ENCODE peak calls at places on chromosomes 12 and 14, in seven cellular contexts. One of them, this sample, is unnamed.

GRCh38 chr12:56766535-56766934 is 3.4 kb downstream of the HSD17B6 start:
- DNase-seq in tibial artery: no peak
- DNase-seq in adrenal gland: no peak
- DNase-seq in cardiac fibroblast: no peak
- DNase-seq in fibroblast of the aortic adventitia: no peak
- DNase-seq in bronchial epithelial cell: no peak
- DNase-seq in kidney: no peak
- DNase-seq in this sample: no peak

GRCh38 chr12:107223816-107224215 is 130.5 kb upstream of the CRY1 start:
- DNase-seq in bronchial epithelial cell: no peak
- DNase-seq in fibroblast of the aortic adventitia: no peak
- DNase-seq in cardiac fibroblast: no peak
- DNase-seq in tibial artery: no peak
- DNase-seq in adrenal gland: no peak
- DNase-seq in kidney: no peak
- DNase-seq in this sample: no peak

GRCh38 chr12:34393086-34393820 is 371.0 kb downstream of the ALG10 start:
- DNase-seq in adrenal gland: no peak
- DNase-seq in cardiac fibroblast: no peak
- DNase-seq in tibial artery: peak; percentile 46
- DNase-seq in bronchial epithelial cell: no peak
- DNase-seq in fibroblast of the aortic adventitia: no peak
- DNase-seq in kidney: peak; percentile 59
- DNase-seq in this sample: peak; percentile 12

GRCh38 chr14:94176808-94177207 is 2.7 kb downstream of the PPP4R4 start:
- DNase-seq in kidney: no peak
- DNase-seq in tibial artery: no peak
- DNase-seq in bronchial epithelial cell: peak; percentile 96
- DNase-seq in fibroblast of the aortic adventitia: no peak
- DNase-seq in adrenal gland: no peak
- DNase-seq in cardiac fibroblast: no peak
- DNase-seq in this sample: no peak

GRCh38 chr12:131379758-131380157 is 331.1 kb upstream of the SFSWAP start:
- DNase-seq in fibroblast of the aortic adventitia: no peak
- DNase-seq in kidney: no peak
- DNase-seq in tibial artery: no peak
- DNase-seq in cardiac fibroblast: no peak
- DNase-seq in adrenal gland: no peak
- DNase-seq in bronchial epithelial cell: no peak
- DNase-seq in this sample: no peak

GRCh38 chr12:120630139-120630895 is 10.1 kb upstream of the CABP1 start:
- DNase-seq in tibial artery: no peak
- DNase-seq in kidney: no peak
- DNase-seq in bronchial epithelial cell: no peak
- DNase-seq in adrenal gland: no peak
- DNase-seq in fibroblast of the aortic adventitia: no peak
- DNase-seq in cardiac fibroblast: no peak
- DNase-seq in this sample: no peak

GRCh38 chr12:1919284-1919683 is 832 bp upstream of the CACNA2D4 start:
- DNase-seq in fibroblast of the aortic adventitia: no peak
- DNase-seq in adrenal gland: peak; percentile 6
- DNase-seq in bronchial epithelial cell: no peak
- DNase-seq in tibial artery: no peak
- DNase-seq in cardiac fibroblast: no peak
- DNase-seq in kidney: no peak
- DNase-seq in this sample: no peak

GRCh38 chr14:68657300-68658028 is 135.4 kb downstream of the ZFP36L1 start:
- DNase-seq in cardiac fibroblast: no peak
- DNase-seq in adrenal gland: no peak
- DNase-seq in tibial artery: peak; percentile 54
- DNase-seq in fibroblast of the aortic adventitia: no peak
- DNase-seq in kidney: no peak
- DNase-seq in bronchial epithelial cell: no peak
- DNase-seq in this sample: no peak

GRCh38 chr12:96526110-96526509 is 36.7 kb downstream of the CFAP54 start:
- DNase-seq in kidney: no peak
- DNase-seq in cardiac fibroblast: no peak
- DNase-seq in bronchial epithelial cell: no peak
- DNase-seq in fibroblast of the aortic adventitia: no peak
- DNase-seq in adrenal gland: no peak
- DNase-seq in tibial artery: no peak
- DNase-seq in this sample: no peak

GRCh38 chr12:101946233-101946611 is 68.8 kb downstream of the DRAM1 start:
- DNase-seq in kidney: no peak
- DNase-seq in cardiac fibroblast: no peak
- DNase-seq in bronchial epithelial cell: no peak
- DNase-seq in adrenal gland: no peak
- DNase-seq in fibroblast of the aortic adventitia: no peak
- DNase-seq in tibial artery: no peak
- DNase-seq in this sample: no peak

GRCh38 chr14:19878029-19878642 is 3.2 kb downstream of the OR4K2 start:
- DNase-seq in fibroblast of the aortic adventitia: peak; percentile 0
- DNase-seq in tibial artery: no peak
- DNase-seq in cardiac fibroblast: no peak
- DNase-seq in kidney: no peak
- DNase-seq in adrenal gland: no peak
- DNase-seq in bronchial epithelial cell: peak; percentile 2
- DNase-seq in this sample: no peak

GRCh38 chr12:124713436-124714082 is 146.1 kb upstream of the NCOR2 start:
- DNase-seq in fibroblast of the aortic adventitia: peak; percentile 92
- DNase-seq in bronchial epithelial cell: peak; percentile 76
- DNase-seq in kidney: no peak
- DNase-seq in tibial artery: peak; percentile 67
- DNase-seq in adrenal gland: no peak
- DNase-seq in cardiac fibroblast: peak; percentile 91
- DNase-seq in this sample: peak; percentile 44

GRCh38 chr14:64915797-64916196 is 1.5 kb downstream of the CHURC1 start:
- DNase-seq in tibial artery: no peak
- DNase-seq in kidney: no peak
- DNase-seq in bronchial epithelial cell: no peak
- DNase-seq in fibroblast of the aortic adventitia: no peak
- DNase-seq in adrenal gland: no peak
- DNase-seq in cardiac fibroblast: no peak
- DNase-seq in this sample: peak; percentile 35

DNA sequence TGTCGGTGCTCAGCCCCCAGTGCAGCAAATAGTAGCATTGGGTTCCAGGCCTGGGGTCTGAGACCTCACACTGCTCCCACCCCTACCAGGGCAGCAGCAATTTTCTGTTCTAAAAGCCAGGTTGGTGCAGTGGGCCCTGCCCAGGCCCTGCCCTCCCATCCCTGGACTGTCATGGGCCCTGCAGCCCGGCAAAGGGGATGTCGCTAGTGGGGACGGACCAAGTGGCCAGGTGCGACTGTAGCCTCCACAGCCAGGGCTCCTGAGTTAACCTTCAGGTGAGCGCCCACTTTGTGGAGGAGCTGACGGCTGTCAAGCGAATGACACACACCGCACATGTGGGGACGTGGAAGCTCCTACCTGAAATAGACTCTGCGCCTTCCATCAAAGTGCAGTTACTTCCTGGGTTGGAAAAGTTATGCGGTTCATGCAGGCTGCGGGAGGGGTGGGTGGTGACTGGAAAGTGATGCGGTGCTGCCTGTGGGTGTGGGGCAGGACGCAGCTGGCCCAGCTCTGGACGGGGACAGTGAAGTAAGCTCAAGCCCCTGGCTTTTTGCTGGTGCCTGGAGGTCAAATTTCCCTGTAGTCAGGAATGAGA is 1.5 kb downstream of the INF2 start:
- DNase-seq in cardiac fibroblast: no peak
- DNase-seq in adrenal gland: no peak
- DNase-seq in bronchial epithelial cell: no peak
- DNase-seq in kidney: no peak
- DNase-seq in fibroblast of the aortic adventitia: no peak
- DNase-seq in tibial artery: no peak
- DNase-seq in this sample: no peak
- H3K4me3 ChIP-seq in cardiac fibroblast: peak overlapping the region; percentile 94
- H3K4me3 ChIP-seq in adrenal gland: no peak overlapping the region
- H3K4me3 ChIP-seq in bronchial epithelial cell: peak overlapping the region; percentile 89
- H3K4me3 ChIP-seq in kidney: peak overlapping the region; percentile 76
- H3K4me3 ChIP-seq in fibroblast of the aortic adventitia: peak overlapping the region; percentile 94
- H3K4me3 ChIP-seq in tibial artery: peak overlapping the region; percentile 95
- H3K4me3 ChIP-seq in this sample: peak overlapping the region; percentile 80

GRCh38 chr12:47737936-47738335 is 12.6 kb upstream of the ENDOU start:
- DNase-seq in cardiac fibroblast: no peak
- DNase-seq in tibial artery: no peak
- DNase-seq in bronchial epithelial cell: no peak
- DNase-seq in kidney: no peak
- DNase-seq in fibroblast of the aortic adventitia: no peak
- DNase-seq in adrenal gland: no peak
- DNase-seq in this sample: no peak

GRCh38 chr12:47734725-47735480 is 9.6 kb upstream of the ENDOU start:
- DNase-seq in tibial artery: no peak
- DNase-seq in adrenal gland: no peak
- DNase-seq in fibroblast of the aortic adventitia: no peak
- DNase-seq in kidney: no peak
- DNase-seq in bronchial epithelial cell: no peak
- DNase-seq in cardiac fibroblast: no peak
- DNase-seq in this sample: no peak

GRCh38 chr12:47735649-47736048 is 10.4 kb upstream of the ENDOU start:
- DNase-seq in bronchial epithelial cell: peak; percentile 48
- DNase-seq in adrenal gland: no peak
- DNase-seq in kidney: peak; percentile 29
- DNase-seq in cardiac fibroblast: no peak
- DNase-seq in fibroblast of the aortic adventitia: no peak
- DNase-seq in tibial artery: no peak
- DNase-seq in this sample: no peak

GRCh38 chr12:47736216-47736615 is 10.9 kb upstream of the ENDOU start:
- DNase-seq in tibial artery: no peak
- DNase-seq in cardiac fibroblast: no peak
- DNase-seq in fibroblast of the aortic adventitia: no peak
- DNase-seq in adrenal gland: no peak
- DNase-seq in bronchial epithelial cell: no peak
- DNase-seq in kidney: peak; percentile 50
- DNase-seq in this sample: peak; percentile 65

DNA sequence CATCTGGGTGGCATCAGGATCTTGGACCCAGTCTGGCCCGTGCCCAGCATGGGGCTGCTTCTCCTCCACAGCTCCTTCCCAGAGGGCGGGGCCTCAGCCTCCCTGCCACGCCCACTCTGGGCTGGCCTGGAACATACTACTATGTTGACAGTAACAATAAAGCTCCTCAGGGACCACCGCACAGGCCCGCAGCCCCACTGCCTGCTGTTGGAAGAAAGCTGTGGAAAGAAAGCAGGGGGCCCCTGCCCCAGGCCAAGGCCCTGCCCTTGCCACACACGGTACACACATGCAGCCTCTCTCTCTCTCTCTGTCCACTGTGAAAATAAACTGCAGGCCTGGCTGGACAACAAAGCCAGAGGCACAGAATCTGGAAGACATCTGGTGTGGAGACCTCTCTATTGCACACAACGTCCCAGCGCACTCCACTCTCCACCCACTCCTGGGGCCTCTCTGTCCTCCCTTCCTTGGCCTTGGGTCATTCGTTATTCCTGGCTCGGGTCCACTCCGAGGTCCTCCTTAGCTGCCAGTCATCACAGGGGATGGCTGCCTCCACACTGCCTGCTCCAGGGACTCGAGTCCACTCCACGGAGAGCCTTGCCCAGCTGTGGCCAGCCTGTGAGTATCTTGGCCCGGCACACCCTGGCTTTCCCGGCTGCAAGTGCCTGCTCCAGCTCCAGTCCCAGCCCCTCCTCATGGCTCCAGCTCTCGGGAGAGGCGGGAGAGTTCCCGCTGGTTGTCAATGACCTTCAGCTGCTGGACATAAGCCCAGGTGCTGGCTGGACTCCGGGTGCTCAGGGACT is 11.8 kb upstream of the ENDOU start:
- DNase-seq in kidney: peak; percentile 96
- DNase-seq in bronchial epithelial cell: no peak
- DNase-seq in fibroblast of the aortic adventitia: peak; percentile 89
- DNase-seq in adrenal gland: peak; percentile 93
- DNase-seq in cardiac fibroblast: peak; percentile 91
- DNase-seq in tibial artery: peak; percentile 99
- DNase-seq in this sample: peak; percentile 95
- H3K4me3 ChIP-seq in kidney: no peak overlapping the region
- H3K4me3 ChIP-seq in bronchial epithelial cell: no peak overlapping the region
- H3K4me3 ChIP-seq in fibroblast of the aortic adventitia: peak overlapping the region; percentile 3
- H3K4me3 ChIP-seq in adrenal gland: no peak overlapping the region
- H3K4me3 ChIP-seq in cardiac fibroblast: no peak overlapping the region
- H3K4me3 ChIP-seq in tibial artery: no peak overlapping the region
- H3K4me3 ChIP-seq in this sample: no peak overlapping the region

DNA sequence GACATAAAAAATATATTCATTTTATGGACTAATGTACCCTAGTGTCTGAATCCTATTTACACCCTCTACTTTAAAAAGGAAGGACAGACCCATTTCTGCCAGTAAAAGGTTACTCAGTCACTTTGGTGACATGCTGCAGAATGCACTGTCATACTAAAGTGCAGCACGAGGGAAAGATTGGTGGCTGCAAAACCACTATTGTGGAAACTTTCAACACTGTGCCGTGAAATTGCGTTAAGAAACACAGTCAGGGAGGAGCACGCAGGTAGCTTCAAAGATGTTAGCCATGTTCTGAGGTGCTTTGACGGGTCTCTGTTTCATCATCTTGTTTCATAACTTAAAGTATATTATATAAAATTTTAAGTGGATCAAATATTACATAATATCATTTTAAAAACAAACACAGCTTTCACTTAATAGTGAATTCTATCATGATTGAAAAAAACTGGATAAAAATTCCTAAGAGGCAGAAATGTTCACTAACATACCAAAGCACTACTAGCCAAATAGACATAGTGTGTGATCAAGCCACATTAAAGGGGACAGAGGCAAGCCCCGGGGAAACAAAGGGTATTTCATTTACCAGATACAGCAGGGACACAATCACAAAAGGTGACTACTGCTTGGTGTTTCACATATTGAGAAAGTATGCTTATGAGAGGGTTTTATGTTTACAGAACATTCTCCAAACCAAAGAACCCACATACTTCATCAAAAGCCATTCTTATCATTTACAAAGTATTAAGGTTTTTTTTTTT is 330.8 kb upstream of the SOX5 start:
- DNase-seq in tibial artery: no peak
- DNase-seq in bronchial epithelial cell: no peak
- DNase-seq in kidney: no peak
- DNase-seq in adrenal gland: no peak
- DNase-seq in cardiac fibroblast: no peak
- DNase-seq in fibroblast of the aortic adventitia: no peak
- DNase-seq in this sample: no peak
- H3K4me3 ChIP-seq in tibial artery: no peak overlapping the region
- H3K4me3 ChIP-seq in bronchial epithelial cell: no peak overlapping the region
- H3K4me3 ChIP-seq in kidney: no peak overlapping the region
- H3K4me3 ChIP-seq in adrenal gland: no peak overlapping the region
- H3K4me3 ChIP-seq in cardiac fibroblast: no peak overlapping the region
- H3K4me3 ChIP-seq in fibroblast of the aortic adventitia: no peak overlapping the region
- H3K4me3 ChIP-seq in this sample: no peak overlapping the region

GRCh38 chr14:41960316-41960715 is 353.6 kb downstream of the LRFN5 start:
- DNase-seq in bronchial epithelial cell: no peak
- DNase-seq in cardiac fibroblast: peak; percentile 37
- DNase-seq in adrenal gland: no peak
- DNase-seq in fibroblast of the aortic adventitia: peak; percentile 61
- DNase-seq in kidney: no peak
- DNase-seq in tibial artery: no peak
- DNase-seq in this sample: no peak

DNA sequence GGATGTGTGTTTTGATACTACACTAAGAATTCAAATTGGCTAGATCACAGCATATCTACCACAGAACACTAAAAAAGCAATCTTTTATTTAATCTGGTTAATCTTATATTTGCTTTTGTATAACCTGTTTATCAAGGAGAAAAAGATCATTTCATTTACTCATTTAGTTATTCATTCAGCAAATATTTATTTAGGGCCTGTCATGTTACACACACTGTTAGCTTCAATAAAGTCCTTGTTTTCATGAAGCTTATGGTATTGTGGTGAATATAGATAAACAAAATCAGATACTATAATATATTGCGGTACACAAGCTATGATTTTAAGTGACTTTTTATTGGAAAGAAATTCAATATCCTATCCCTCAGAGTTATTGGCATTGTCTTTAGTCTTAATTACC is 350.8 kb downstream of the LRFN5 start:
- DNase-seq in tibial artery: no peak
- DNase-seq in fibroblast of the aortic adventitia: no peak
- DNase-seq in bronchial epithelial cell: peak; percentile 2
- DNase-seq in kidney: no peak
- DNase-seq in cardiac fibroblast: no peak
- DNase-seq in adrenal gland: no peak
- DNase-seq in this sample: no peak
- H3K4me3 ChIP-seq in tibial artery: no peak overlapping the region
- H3K4me3 ChIP-seq in fibroblast of the aortic adventitia: no peak overlapping the region
- H3K4me3 ChIP-seq in bronchial epithelial cell: no peak overlapping the region
- H3K4me3 ChIP-seq in kidney: no peak overlapping the region
- H3K4me3 ChIP-seq in cardiac fibroblast: no peak overlapping the region
- H3K4me3 ChIP-seq in adrenal gland: no peak overlapping the region
- H3K4me3 ChIP-seq in this sample: no peak overlapping the region